ENCODE peak calls at places on chromosomes 4 and X, in four cellular contexts. One of them, this sample, is unnamed.

GRCh38 chrX:107541244-107541643 is 87.1 kb upstream of the PRPS1 start:
- DNase-seq in CD8-positive, alpha-beta memory T cell: no peak
- DNase-seq in SK-MEL-5: no peak
- DNase-seq in A549: no peak
- DNase-seq in this sample: no peak

GRCh38 chr4:156665779-156666366 is 305.7 kb downstream of the PDGFC start:
- DNase-seq in CD8-positive, alpha-beta memory T cell: no peak
- DNase-seq in SK-MEL-5: no peak
- DNase-seq in A549: no peak
- DNase-seq in this sample: no peak

GRCh38 chrX:69262036-69262905 is 97.0 kb upstream of the PJA1 start:
- DNase-seq in CD8-positive, alpha-beta memory T cell: no peak
- DNase-seq in SK-MEL-5: no peak
- DNase-seq in A549: no peak
- DNase-seq in this sample: no peak

GRCh38 chrX:55908685-55909212 is 191.2 kb downstream of the RRAGB start:
- DNase-seq in CD8-positive, alpha-beta memory T cell: peak
- DNase-seq in SK-MEL-5: peak
- DNase-seq in A549: peak
- DNase-seq in this sample: no peak

GRCh38 chr4:18676136-18676922 is 654.8 kb upstream of the LCORL start:
- DNase-seq in CD8-positive, alpha-beta memory T cell: no peak
- DNase-seq in SK-MEL-5: no peak
- DNase-seq in A549: no peak
- DNase-seq in this sample: no peak

GRCh38 chr4:184123009-184123408 is 94.7 kb downstream of the ENPP6 start:
- DNase-seq in CD8-positive, alpha-beta memory T cell: no peak
- DNase-seq in SK-MEL-5: peak
- DNase-seq in A549: no peak
- DNase-seq in this sample: no peak

GRCh38 chr4:77006753-77007355 is 57.3 kb downstream of the SEPTIN11 start:
- DNase-seq in CD8-positive, alpha-beta memory T cell: no peak
- DNase-seq in SK-MEL-5: no peak
- DNase-seq in A549: no peak
- DNase-seq in this sample: no peak

GRCh38 chrX:150196300-150196699 is 166.8 kb upstream of the MAMLD1 start:
- DNase-seq in CD8-positive, alpha-beta memory T cell: no peak
- DNase-seq in SK-MEL-5: no peak
- DNase-seq in A549: no peak
- DNase-seq in this sample: no peak

GRCh38 chr4:25180524-25181131 is 20.4 kb upstream of the SEPSECS start:
- DNase-seq in CD8-positive, alpha-beta memory T cell: peak
- DNase-seq in SK-MEL-5: peak
- DNase-seq in A549: no peak
- DNase-seq in this sample: no peak

GRCh38 chr4:64870558-64870957 is 461.3 kb upstream of the TECRL start:
- DNase-seq in CD8-positive, alpha-beta memory T cell: no peak
- DNase-seq in SK-MEL-5: no peak
- DNase-seq in A549: no peak
- DNase-seq in this sample: no peak

GRCh38 chr4:150136036-150136435 is 57.8 kb downstream of the DCLK2 start:
- DNase-seq in CD8-positive, alpha-beta memory T cell: no peak
- DNase-seq in SK-MEL-5: no peak
- DNase-seq in A549: no peak
- DNase-seq in this sample: no peak

GRCh38 chrX:41302293-41302868 is 31.6 kb upstream of the DDX3X start:
- DNase-seq in CD8-positive, alpha-beta memory T cell: no peak
- DNase-seq in SK-MEL-5: no peak
- DNase-seq in A549: no peak
- DNase-seq in this sample: no peak

GRCh38 chr4:77697860-77698599 is 92.4 kb downstream of the CXCL13 start:
- DNase-seq in CD8-positive, alpha-beta memory T cell: no peak
- DNase-seq in SK-MEL-5: peak
- DNase-seq in A549: peak
- DNase-seq in this sample: peak

GRCh38 chr4:118967393-118967792 is 78.7 kb downstream of the SYNPO2 start:
- DNase-seq in CD8-positive, alpha-beta memory T cell: no peak
- DNase-seq in SK-MEL-5: peak
- DNase-seq in A549: no peak
- DNase-seq in this sample: peak

GRCh38 chr4:148145475-148145874 is 296.7 kb downstream of the NR3C2 start:
- DNase-seq in CD8-positive, alpha-beta memory T cell: no peak
- DNase-seq in SK-MEL-5: no peak
- DNase-seq in A549: no peak
- DNase-seq in this sample: no peak

This sample was measured in amniotic stem cell.